ENCODE peak calls at places on chromosomes 12 and 14, in five cellular contexts. K, J, U, T and O are unnamed samples.

GRCh38 chr12:68675098-68675842 is 11.5 kb upstream of the NUP107 start:
- DNase-seq in U (no peak), J (no peak), K (no peak), T (no peak), O (peak)

GRCh38 chr12:39743655-39744054 is 124.1 kb upstream of the ABCD2 start:
- DNase-seq in K (no peak), T (no peak), U (no peak), J (no peak), O (no peak)

GRCh38 chr12:71972441-71973074 is 33.9 kb downstream of the TPH2 start:
- DNase-seq in J (no peak), U (no peak), K (no peak), T (no peak), O (no peak)

GRCh38 chr14:104216457-104216856 is 78.1 kb downstream of the KIF26A start:
- DNase-seq in K (no peak), U (no peak), T (no peak), J (no peak), O (no peak)

GRCh38 chr14:100715332-100715731 is 11.4 kb upstream of the DLK1 start:
- DNase-seq in T (no peak), U (no peak), J (no peak), K (no peak), O (no peak)

GRCh38 chr12:79115743-79116142 is 251.2 kb downstream of the SYT1 start:
- DNase-seq in J (no peak), U (no peak), K (no peak), T (no peak), O (no peak)

GRCh38 chr14:55600784-55601561 is 21.0 kb downstream of the KTN1 start:
- DNase-seq in K (peak), U (no peak), T (peak), J (no peak), O (no peak)

GRCh38 chr12:47590771-47591368 is 115.0 kb downstream of the RPAP3 start:
- DNase-seq in T (no peak), J (peak), U (no peak), K (no peak), O (no peak)

GRCh38 chr12:111393700-111394275 is 11.9 kb upstream of the SH2B3 start:
- DNase-seq in J (no peak), U (no peak), K (no peak), T (no peak), O (no peak)

GRCh38 chr12:102562836-102563425 is 82.6 kb upstream of the IGF1 start:
- DNase-seq in K (no peak), T (no peak), J (no peak), U (no peak), O (no peak)

GRCh38 chr14:38073641-38074040 is 134.1 kb upstream of the SSTR1 start:
- DNase-seq in T (no peak), K (no peak), U (no peak), J (peak), O (no peak)

GRCh38 chr12:23561536-23561935 is 387.9 kb downstream of the SOX5 start:
- DNase-seq in J (no peak), T (no peak), U (no peak), K (no peak), O (no peak)

GRCh38 chr12:51847830-51848727 is at the start of gene FIGNL2:
- DNase-seq in U (peak), J (no peak), K (no peak), T (no peak), O (peak)

GRCh38 chr12:133129368-133130037 is 571 bp downstream of the ZNF891 start:
- DNase-seq in K (peak), T (peak), U (no peak), J (no peak), O (peak)

GRCh38 chr14:72666610-72667009 is 227.3 kb downstream of the DPF3 start:
- DNase-seq in J (no peak), T (peak), U (no peak), K (peak), O (no peak)

GRCh38 chr12:6219980-6220379 is 19.8 kb downstream of the CD9 start:
- DNase-seq in J (no peak), K (no peak), U (no peak), T (no peak), O (no peak)

GRCh38 chr14:104143521-104144452 is 5.4 kb downstream of the KIF26A start:
- DNase-seq in U (no peak), T (no peak), K (no peak), J (no peak), O (peak)

GRCh38 chr12:5923043-5923605 is 21.9 kb downstream of the ANO2 start:
- DNase-seq in K (no peak), T (no peak), U (no peak), J (no peak), O (no peak)

GRCh38 chr12:31714406-31715271 is 14.2 kb downstream of the AMN1 start:
- DNase-seq in T (no peak), K (no peak), J (no peak), U (no peak), O (no peak)

GRCh38 chr12:27807063-27807703 is 27.1 kb upstream of the MANSC4 start:
- DNase-seq in T (no peak), U (no peak), J (no peak), K (no peak), O (no peak)

GRCh38 chr12:1003600-1004271 is 12.7 kb downstream of the ERC1 start:
- DNase-seq in U (no peak), T (no peak), J (no peak), K (no peak), O (no peak)

GRCh38 chr12:89731064-89731463 is 22.4 kb upstream of the ATP2B1 start:
- DNase-seq in T (peak), U (no peak), J (no peak), K (peak), O (no peak)

GRCh38 chr12:109625131-109625559 is 51.6 kb downstream of the MVK start:
- DNase-seq in K (peak), U (no peak), T (peak), J (no peak), O (no peak)

GRCh38 chr12:69440016-69440415 is 30.2 kb upstream of the FRS2 start:
- DNase-seq in K (peak), J (no peak), U (no peak), T (no peak), O (no peak)

GRCh38 chr12:32264995-32265394 is 134.4 kb upstream of the FGD4 start:
- DNase-seq in T (no peak), U (no peak), J (peak), K (no peak), O (no peak)

GRCh38 chr12:72282721-72283120 is 10.6 kb downstream of the TRHDE start:
- DNase-seq in U (no peak), T (no peak), J (no peak), K (no peak), O (no peak)

GRCh38 chr14:104184506-104184905 is 46.1 kb downstream of the KIF26A start:
- DNase-seq in U (no peak), T (no peak), K (no peak), J (no peak), O (no peak)

GRCh38 chr14:32449640-32450039 is 120.5 kb downstream of the AKAP6 start:
- DNase-seq in U (no peak), J (no peak), T (no peak), K (no peak), O (no peak)

GRCh38 chr12:30898846-30899245 is 27.7 kb upstream of the TSPAN11 start:
- DNase-seq in T (no peak), U (no peak), K (peak), J (no peak), O (no peak)

GRCh38 chr14:69616408-69616773 is 5.0 kb downstream of the SUSD6 start:
- DNase-seq in K (no peak), J (no peak), T (no peak), U (no peak), O (no peak)

GRCh38 chr12:6936642-6937480 is 6.8 kb upstream of the RNU7-1 start:
- DNase-seq in J (no peak), U (no peak), T (no peak), K (no peak), O (no peak)

GRCh38 chr14:100304825-100305445 is 1.3 kb downstream of the SLC25A29 start:
- DNase-seq in T (peak), K (peak), J (no peak), U (peak), O (peak)

GRCh38 chr12:47797432-47797831 is 22.3 kb downstream of the HDAC7 start:
- DNase-seq in U (no peak), T (no peak), J (no peak), K (no peak), O (peak)

GRCh38 chr14:21097616-21098133 is 780 bp downstream of the ZNF219 start:
- DNase-seq in T (no peak), K (no peak), J (no peak), U (peak), O (peak)

GRCh38 chr12:93884794-93885460 is 207.8 kb downstream of the CRADD start:
- DNase-seq in J (no peak), K (no peak), T (peak), U (no peak), O (no peak)

GRCh38 chr14:103109789-103110415 is 13.4 kb upstream of the TNFAIP2 start:
- DNase-seq in T (peak), K (no peak), J (peak), U (no peak), O (peak)

GRCh38 chr14:88868558-88869159 is 44.2 kb downstream of the TTC8 start:
- DNase-seq in T (peak), K (peak), J (no peak), U (no peak), O (no peak)

GRCh38 chr12:42810006-42810405 is 220.5 kb upstream of the PRICKLE1 start:
- DNase-seq in K (no peak), J (no peak), T (no peak), U (no peak), O (no peak)

GRCh38 chr14:74975059-74975810 is 19.8 kb upstream of the PGF start:
- DNase-seq in J (no peak), U (no peak), K (no peak), T (peak), O (no peak)

GRCh38 chr12:57092876-57093411 is 4.0 kb downstream of the NAB2 start:
- DNase-seq in K (no peak), J (no peak), T (no peak), U (no peak), O (no peak)

DNA sequence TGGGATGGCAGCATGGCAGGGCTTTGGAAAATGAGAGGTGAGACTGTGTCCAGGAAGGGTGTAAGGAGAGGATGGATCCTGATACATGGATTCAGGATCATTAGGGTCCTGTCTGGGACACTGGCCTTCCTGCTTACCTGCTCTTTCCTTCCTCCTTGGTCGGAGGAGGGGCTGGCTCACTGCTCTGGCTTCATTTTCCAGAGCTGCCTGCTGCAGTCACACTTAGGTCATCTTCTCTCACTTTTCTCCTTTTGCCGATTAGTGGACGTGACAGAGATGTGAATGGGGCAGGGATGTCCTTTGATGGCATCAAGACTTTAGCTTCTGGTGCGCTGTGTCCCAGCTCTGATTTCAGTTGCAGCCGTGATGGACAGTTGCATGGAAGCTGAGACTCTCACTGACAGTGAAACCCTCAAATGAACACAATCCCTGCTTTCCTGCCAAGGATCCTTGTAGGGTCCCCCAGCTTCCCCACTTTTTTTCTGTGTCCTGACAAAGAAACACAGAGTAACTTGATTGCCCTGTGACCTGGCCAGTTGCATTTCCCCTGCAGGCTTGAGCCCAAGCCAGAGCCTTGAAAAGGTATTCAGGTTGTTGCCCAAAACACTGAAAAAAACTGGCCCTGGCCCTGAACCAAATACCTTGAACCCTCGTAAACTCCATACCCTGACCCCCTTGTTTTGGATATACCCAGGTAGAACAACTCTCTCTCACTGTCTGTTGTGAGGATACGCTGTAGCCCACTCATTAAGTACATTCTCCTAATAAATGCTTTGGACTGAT is 756 bp upstream of the CIDEB start:
- DNase-seq in U (no peak), T (no peak), J (no peak), K (no peak), O (no peak)
- TF ChIP-seq CTCF in U (no peak), T (no peak), J (no peak), K (no peak), O (no peak)

GRCh38 chr12:74816398-74817175 is 279.0 kb downstream of the ATXN7L3B start:
- DNase-seq in J (no peak), K (no peak), T (no peak), U (no peak), O (no peak)
- TF ChIP-seq CTCF in J (no peak), K (no peak), T (no peak), U (no peak), O (no peak)

GRCh38 chr14:34981743-34982420 is 910 bp upstream of the SRP54 start:
- DNase-seq in T (no peak), U (no peak), K (no peak), J (no peak), O (peak)
- TF ChIP-seq CTCF in T (peak), U (peak), K (peak), J (peak), O (peak)

DNA sequence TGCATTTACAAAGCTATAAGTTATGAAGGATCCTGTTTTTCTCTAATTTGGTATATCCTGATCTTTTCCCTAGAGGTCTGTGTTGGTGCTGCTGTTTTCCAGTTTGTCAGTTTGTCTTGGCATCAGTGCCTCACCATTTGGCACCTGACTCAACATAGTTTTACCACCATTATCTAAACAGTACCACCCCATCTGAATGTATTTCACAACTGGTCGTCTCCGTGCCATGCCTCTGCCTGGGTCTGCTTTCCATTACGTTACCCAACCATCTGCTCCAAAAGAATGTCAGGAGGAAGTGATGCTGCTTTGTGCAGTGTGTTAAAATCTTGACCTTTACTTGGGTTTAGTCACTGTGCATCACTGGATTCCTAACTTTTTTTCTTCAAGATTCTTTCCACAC is 129.3 kb upstream of the RASSF8 start:
- DNase-seq in T (peak), K (peak), U (no peak), J (peak), O (no peak)
- TF ChIP-seq CTCF in T (peak), K (no peak), U (no peak), J (no peak), O (no peak)